ENCODE peak calls at places on chromosomes 11 and 22, in nine cellular contexts. One of them, this sample, is unnamed. For H3K4me1, the result is how much of the 10 kb centered on the place peaks cover.

GRCh38 chr22:49512471-49512870 is 315.2 kb downstream of the BRD1 start:
- DNase-seq in cardiac muscle cell: no peak
- DNase-seq in CD8-positive, alpha-beta memory T cell: no peak
- DNase-seq in DND-41: no peak
- DNase-seq in tibial nerve: no peak
- DNase-seq in heart right ventricle: no peak
- DNase-seq in right atrium auricular region: no peak
- DNase-seq in lower lobe of right lung: no peak
- DNase-seq in kidney: no peak
- DNase-seq in this sample: peak

GRCh38 chr11:61273151-61274078 is 21.7 kb downstream of the VWCE start:
- DNase-seq in cardiac muscle cell: no peak
- DNase-seq in CD8-positive, alpha-beta memory T cell: no peak
- DNase-seq in DND-41: no peak
- DNase-seq in tibial nerve: no peak
- DNase-seq in heart right ventricle: no peak
- DNase-seq in right atrium auricular region: no peak
- DNase-seq in lower lobe of right lung: peak
- DNase-seq in kidney: peak
- DNase-seq in this sample: no peak

GRCh38 chr11:9206496-9206895 is 58.7 kb downstream of the DENND5A start:
- DNase-seq in cardiac muscle cell: peak
- DNase-seq in CD8-positive, alpha-beta memory T cell: no peak
- DNase-seq in DND-41: no peak
- DNase-seq in tibial nerve: no peak
- DNase-seq in heart right ventricle: no peak
- DNase-seq in right atrium auricular region: no peak
- DNase-seq in lower lobe of right lung: no peak
- DNase-seq in kidney: no peak
- DNase-seq in this sample: no peak

GRCh38 chr11:116874251-116874650 is 36.8 kb upstream of the APOA1 start:
- DNase-seq in cardiac muscle cell: peak
- DNase-seq in CD8-positive, alpha-beta memory T cell: no peak
- DNase-seq in DND-41: no peak
- DNase-seq in tibial nerve: no peak
- DNase-seq in heart right ventricle: no peak
- DNase-seq in right atrium auricular region: no peak
- DNase-seq in lower lobe of right lung: no peak
- DNase-seq in kidney: no peak
- DNase-seq in this sample: no peak

GRCh38 chr11:12950681-12951080 is 58.4 kb upstream of the RASSF10 start:
- DNase-seq in cardiac muscle cell: peak
- DNase-seq in CD8-positive, alpha-beta memory T cell: no peak
- DNase-seq in DND-41: no peak
- DNase-seq in tibial nerve: no peak
- DNase-seq in heart right ventricle: no peak
- DNase-seq in right atrium auricular region: no peak
- DNase-seq in lower lobe of right lung: no peak
- DNase-seq in kidney: no peak
- DNase-seq in this sample: no peak

GRCh38 chr11:87398913-87399312 is 361.2 kb downstream of the TMEM135 start:
- DNase-seq in cardiac muscle cell: peak
- DNase-seq in CD8-positive, alpha-beta memory T cell: no peak
- DNase-seq in DND-41: no peak
- DNase-seq in tibial nerve: peak
- DNase-seq in heart right ventricle: no peak
- DNase-seq in right atrium auricular region: peak
- DNase-seq in lower lobe of right lung: no peak
- DNase-seq in kidney: no peak
- DNase-seq in this sample: no peak

GRCh38 chr11:64717268-64717578 is 5.8 kb downstream of the NRXN2 start:
- DNase-seq in cardiac muscle cell: no peak
- DNase-seq in CD8-positive, alpha-beta memory T cell: no peak
- DNase-seq in DND-41: no peak
- DNase-seq in tibial nerve: no peak
- DNase-seq in heart right ventricle: no peak
- DNase-seq in right atrium auricular region: no peak
- DNase-seq in lower lobe of right lung: no peak
- DNase-seq in kidney: no peak
- DNase-seq in this sample: peak

GRCh38 chr11:103923473-103923931 is 112.9 kb upstream of the DDI1 start:
- DNase-seq in cardiac muscle cell: no peak
- DNase-seq in CD8-positive, alpha-beta memory T cell: no peak
- DNase-seq in DND-41: no peak
- DNase-seq in tibial nerve: no peak
- DNase-seq in heart right ventricle: no peak
- DNase-seq in right atrium auricular region: no peak
- DNase-seq in lower lobe of right lung: no peak
- DNase-seq in kidney: no peak
- DNase-seq in this sample: peak

GRCh38 chr11:10459029-10459970 is 4.2 kb downstream of the AMPD3 start:
- DNase-seq in cardiac muscle cell: peak
- DNase-seq in CD8-positive, alpha-beta memory T cell: peak
- DNase-seq in DND-41: peak
- DNase-seq in tibial nerve: no peak
- DNase-seq in heart right ventricle: no peak
- DNase-seq in right atrium auricular region: no peak
- DNase-seq in lower lobe of right lung: no peak
- DNase-seq in kidney: no peak
- DNase-seq in this sample: peak

GRCh38 chr22:24435323-24435645 is 7.9 kb downstream of the ADORA2A start:
- DNase-seq in cardiac muscle cell: no peak
- DNase-seq in CD8-positive, alpha-beta memory T cell: no peak
- DNase-seq in DND-41: no peak
- DNase-seq in tibial nerve: no peak
- DNase-seq in heart right ventricle: no peak
- DNase-seq in right atrium auricular region: no peak
- DNase-seq in lower lobe of right lung: no peak
- DNase-seq in kidney: no peak
- DNase-seq in this sample: no peak

GRCh38 chr22:24437820-24438328 is 10.5 kb downstream of the ADORA2A start:
- DNase-seq in cardiac muscle cell: no peak
- DNase-seq in CD8-positive, alpha-beta memory T cell: no peak
- DNase-seq in DND-41: peak
- DNase-seq in tibial nerve: no peak
- DNase-seq in heart right ventricle: no peak
- DNase-seq in right atrium auricular region: no peak
- DNase-seq in lower lobe of right lung: no peak
- DNase-seq in kidney: peak
- DNase-seq in this sample: peak

GRCh38 chr22:24436553-24436952 is 9.2 kb downstream of the ADORA2A start:
- DNase-seq in cardiac muscle cell: no peak
- DNase-seq in CD8-positive, alpha-beta memory T cell: no peak
- DNase-seq in DND-41: no peak
- DNase-seq in tibial nerve: no peak
- DNase-seq in heart right ventricle: no peak
- DNase-seq in right atrium auricular region: no peak
- DNase-seq in lower lobe of right lung: no peak
- DNase-seq in kidney: peak
- DNase-seq in this sample: no peak

GRCh38 chr22:24435861-24436351 is 8.5 kb downstream of the ADORA2A start:
- DNase-seq in cardiac muscle cell: no peak
- DNase-seq in CD8-positive, alpha-beta memory T cell: no peak
- DNase-seq in DND-41: no peak
- DNase-seq in tibial nerve: no peak
- DNase-seq in heart right ventricle: no peak
- DNase-seq in right atrium auricular region: no peak
- DNase-seq in lower lobe of right lung: no peak
- DNase-seq in kidney: peak
- DNase-seq in this sample: no peak

DNA sequence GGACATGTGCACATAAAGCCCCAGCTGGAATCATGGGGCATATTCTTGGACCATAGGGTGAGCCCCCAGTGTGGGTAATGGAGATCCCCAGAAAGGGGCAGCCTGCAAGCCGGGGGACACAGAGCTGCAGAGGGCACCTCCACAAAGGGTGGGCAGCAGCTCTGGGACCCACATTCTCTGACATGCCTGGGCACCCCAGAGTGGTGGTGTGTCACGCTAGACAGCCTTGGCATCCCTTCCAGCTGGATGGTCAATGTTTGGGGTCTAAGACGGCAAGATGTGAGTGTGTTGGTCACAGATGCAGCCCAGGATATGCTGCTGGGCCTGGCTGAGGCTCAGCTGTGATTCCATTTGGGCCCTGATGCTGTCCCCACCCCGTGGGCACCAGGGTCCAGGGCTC is 9.7 kb downstream of the ADORA2A start:
- DNase-seq in cardiac muscle cell: no peak
- DNase-seq in CD8-positive, alpha-beta memory T cell: no peak
- DNase-seq in DND-41: no peak
- DNase-seq in tibial nerve: no peak
- DNase-seq in heart right ventricle: no peak
- DNase-seq in right atrium auricular region: no peak
- DNase-seq in lower lobe of right lung: no peak
- DNase-seq in kidney: peak
- DNase-seq in this sample: peak
- H3K4me1 ChIP-seq in cardiac muscle cell: under half
- H3K4me1 ChIP-seq in CD8-positive, alpha-beta memory T cell: half or more
- H3K4me1 ChIP-seq in DND-41: half or more
- H3K4me1 ChIP-seq in tibial nerve: under half
- H3K4me1 ChIP-seq in heart right ventricle: half or more
- H3K4me1 ChIP-seq in right atrium auricular region: half or more
- H3K4me1 ChIP-seq in lower lobe of right lung: under half
- H3K4me1 ChIP-seq in kidney: under half
- H3K4me1 ChIP-seq in this sample: under half

GRCh38 chr22:23466351-23466750 is 113.7 kb downstream of the IGLL1 start:
- DNase-seq in cardiac muscle cell: no peak
- DNase-seq in CD8-positive, alpha-beta memory T cell: no peak
- DNase-seq in DND-41: no peak
- DNase-seq in tibial nerve: no peak
- DNase-seq in heart right ventricle: no peak
- DNase-seq in right atrium auricular region: no peak
- DNase-seq in lower lobe of right lung: no peak
- DNase-seq in kidney: no peak
- DNase-seq in this sample: no peak

GRCh38 chr22:23471698-23472097 is 108.4 kb downstream of the IGLL1 start:
- DNase-seq in cardiac muscle cell: no peak
- DNase-seq in CD8-positive, alpha-beta memory T cell: no peak
- DNase-seq in DND-41: no peak
- DNase-seq in tibial nerve: no peak
- DNase-seq in heart right ventricle: no peak
- DNase-seq in right atrium auricular region: no peak
- DNase-seq in lower lobe of right lung: no peak
- DNase-seq in kidney: no peak
- DNase-seq in this sample: no peak

DNA sequence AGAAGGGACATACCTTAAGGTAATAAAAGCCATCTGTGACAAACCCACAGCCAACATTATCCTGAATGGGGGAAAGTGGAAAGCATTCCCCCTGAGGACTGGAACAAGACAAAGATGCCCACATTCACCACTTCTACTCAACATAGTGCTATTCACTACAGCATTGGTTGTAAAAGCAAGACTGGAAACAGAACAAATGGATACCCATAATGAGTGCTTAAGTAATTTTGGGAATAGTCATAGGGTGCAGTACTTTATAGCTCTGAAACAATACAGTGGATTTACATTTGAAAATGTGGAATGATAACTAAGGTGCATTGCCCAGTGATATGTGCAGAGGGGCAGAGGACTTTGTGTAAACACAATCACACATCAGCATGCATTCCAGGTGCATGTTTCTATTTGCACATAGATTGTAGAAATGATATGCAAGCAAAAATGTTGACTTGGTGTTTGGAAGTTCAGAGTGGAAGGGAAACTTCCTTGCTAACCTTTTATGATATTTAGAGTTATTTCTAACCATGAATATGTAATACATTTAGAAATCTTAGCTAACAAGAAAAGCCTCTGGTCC is 112.3 kb downstream of the IGLL1 start:
- DNase-seq in cardiac muscle cell: no peak
- DNase-seq in CD8-positive, alpha-beta memory T cell: no peak
- DNase-seq in DND-41: no peak
- DNase-seq in tibial nerve: no peak
- DNase-seq in heart right ventricle: no peak
- DNase-seq in right atrium auricular region: no peak
- DNase-seq in lower lobe of right lung: no peak
- DNase-seq in kidney: no peak
- DNase-seq in this sample: no peak
- H3K4me1 ChIP-seq in cardiac muscle cell: under half
- H3K4me1 ChIP-seq in CD8-positive, alpha-beta memory T cell: under half
- H3K4me1 ChIP-seq in DND-41: under half
- H3K4me1 ChIP-seq in tibial nerve: under half
- H3K4me1 ChIP-seq in heart right ventricle: under half
- H3K4me1 ChIP-seq in right atrium auricular region: under half
- H3K4me1 ChIP-seq in lower lobe of right lung: under half
- H3K4me1 ChIP-seq in kidney: under half
- H3K4me1 ChIP-seq in this sample: under half

DNA sequence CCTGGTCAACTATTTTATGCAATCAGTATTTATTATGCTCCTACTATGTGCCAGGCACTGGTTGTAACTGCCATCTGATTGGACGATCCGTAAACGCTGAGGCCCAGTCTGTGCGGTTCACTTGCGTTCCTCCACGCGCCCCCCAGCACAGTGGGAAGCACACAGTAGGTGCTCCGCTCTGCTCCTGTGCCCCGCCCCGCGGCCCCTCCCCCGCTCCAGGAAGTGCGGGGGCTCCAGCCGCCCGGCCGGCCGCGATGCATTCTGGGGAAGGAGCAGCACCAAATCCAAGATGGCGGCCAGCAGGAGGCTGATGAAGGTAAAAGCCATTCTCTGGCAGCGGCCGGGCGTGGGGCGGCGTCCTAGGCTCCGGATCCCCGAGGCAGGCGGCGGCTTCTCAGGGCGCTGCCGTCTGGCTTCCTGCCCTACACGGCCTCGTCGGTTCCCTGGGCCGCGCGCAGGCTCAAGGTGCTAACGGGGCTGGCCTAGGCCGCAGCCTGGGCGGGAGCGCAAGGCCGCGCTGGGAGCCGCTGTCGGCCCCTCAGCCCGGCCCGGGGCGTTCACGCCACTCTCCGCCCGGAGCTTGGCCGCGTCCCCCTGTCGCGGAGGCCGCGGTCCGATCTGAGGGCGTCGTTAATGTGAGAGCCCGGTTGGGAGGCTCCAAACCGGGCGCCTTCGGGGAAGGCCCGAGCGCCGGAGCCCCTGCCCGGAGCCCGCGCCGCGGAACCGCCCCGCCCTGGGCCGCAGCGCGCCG is at the start of gene UBE2L3:
- DNase-seq in cardiac muscle cell: peak
- DNase-seq in CD8-positive, alpha-beta memory T cell: peak
- DNase-seq in DND-41: peak
- DNase-seq in tibial nerve: peak
- DNase-seq in heart right ventricle: peak
- DNase-seq in right atrium auricular region: peak
- DNase-seq in lower lobe of right lung: peak
- DNase-seq in kidney: peak
- DNase-seq in this sample: peak
- H3K4me1 ChIP-seq in cardiac muscle cell: under half
- H3K4me1 ChIP-seq in CD8-positive, alpha-beta memory T cell: under half
- H3K4me1 ChIP-seq in DND-41: under half
- H3K4me1 ChIP-seq in tibial nerve: under half
- H3K4me1 ChIP-seq in heart right ventricle: under half
- H3K4me1 ChIP-seq in right atrium auricular region: under half
- H3K4me1 ChIP-seq in lower lobe of right lung: under half
- H3K4me1 ChIP-seq in kidney: under half
- H3K4me1 ChIP-seq in this sample: under half

DNA sequence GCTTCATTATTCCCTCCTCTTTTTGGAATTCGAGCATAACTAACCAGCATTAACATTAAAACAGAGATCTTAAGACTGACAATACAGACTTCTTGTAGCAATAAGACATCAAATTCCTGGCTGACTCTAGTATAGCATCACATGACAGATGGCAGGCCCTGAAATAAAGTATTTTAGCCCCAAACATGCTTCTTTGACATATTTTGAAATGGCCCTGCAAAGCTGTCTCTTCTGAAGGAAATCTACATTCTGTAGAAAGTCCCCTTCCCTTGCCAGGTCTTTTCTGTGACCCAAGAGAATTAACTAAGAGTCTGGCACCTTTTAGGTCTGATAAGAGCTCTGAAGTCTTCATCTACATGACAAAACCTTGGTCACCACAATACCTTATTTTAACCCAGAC is 38.5 kb upstream of the GNAZ start:
- DNase-seq in cardiac muscle cell: no peak
- DNase-seq in CD8-positive, alpha-beta memory T cell: no peak
- DNase-seq in DND-41: no peak
- DNase-seq in tibial nerve: no peak
- DNase-seq in heart right ventricle: no peak
- DNase-seq in right atrium auricular region: no peak
- DNase-seq in lower lobe of right lung: no peak
- DNase-seq in kidney: no peak
- DNase-seq in this sample: no peak
- H3K4me1 ChIP-seq in cardiac muscle cell: under half
- H3K4me1 ChIP-seq in CD8-positive, alpha-beta memory T cell: under half
- H3K4me1 ChIP-seq in DND-41: under half
- H3K4me1 ChIP-seq in tibial nerve: under half
- H3K4me1 ChIP-seq in heart right ventricle: under half
- H3K4me1 ChIP-seq in right atrium auricular region: under half
- H3K4me1 ChIP-seq in lower lobe of right lung: under half
- H3K4me1 ChIP-seq in kidney: under half
- H3K4me1 ChIP-seq in this sample: under half